ENCODE peak calls at places on chromosomes 11 and 22, in nine cellular contexts. D is cardiac muscle cell, T is dermis blood vessel endothelial cell, O is GF-D8, H is ACHN, J is SJSA1, K is RWPE1, S is GM03348, E is ovary. I is an unnamed sample.

GRCh38 chr11:75667831-75668507 is 869 bp downstream of the MAP6 start:
- DNase-seq in J (no peak), T (peak), H (peak), K (peak), S (peak), D (peak), O (no peak), E (peak), I (peak)

GRCh38 chr11:10654211-10655150 is 39.1 kb downstream of the IRAG1 start:
- DNase-seq in S (peak), K (peak), O (peak), D (peak), H (peak), E (no peak), J (no peak), T (peak), I (peak)

GRCh38 chr11:30564994-30565393 is 21.2 kb downstream of the MPPED2 start:
- DNase-seq in E (no peak), T (no peak), D (no peak), K (no peak), S (no peak), J (no peak), O (no peak), H (no peak), I (no peak)

GRCh38 chr22:32801436-32802290 is at the start of gene TIMP3:
- DNase-seq in D (peak), T (peak), O (no peak), E (peak), S (peak), H (no peak), K (peak), J (peak), I (peak)

GRCh38 chr22:35582861-35583670 is 34.1 kb downstream of the MB start:
- DNase-seq in S (peak), D (peak), O (no peak), T (peak), H (peak), J (no peak), E (peak), K (peak), I (peak)

GRCh38 chr22:41288245-41288946 is 2.4 kb upstream of the RANGAP1 start:
- DNase-seq in H (peak), D (peak), E (no peak), T (peak), J (peak), K (peak), S (peak), O (no peak), I (peak)

GRCh38 chr11:8689726-8690255 is 7.2 kb downstream of the RPL27A start:
- DNase-seq in E (no peak), J (no peak), H (no peak), D (no peak), K (no peak), S (no peak), O (no peak), T (no peak), I (peak)

GRCh38 chr22:41234815-41235687 is 5.7 kb downstream of the CHADL start:
- DNase-seq in H (no peak), D (no peak), S (no peak), J (no peak), E (no peak), T (no peak), K (no peak), O (no peak), I (no peak)